ENCODE peak calls at places on chromosomes 1 and 21, in six cellular contexts. S is mesenchymal stem cell, X is body of pancreas, V is neural progenitor cell, G is endothelial cell of umbilical vein, C is prostate gland. M is an unnamed sample.

GRCh38 chr1:6419397-6419802 is 319 bp downstream of the HES2 start:
- DNase-seq in G (no peak), S (no peak), X (no peak), V (peak; percentile 78), C (no peak), M (no peak)

GRCh38 chr1:6956488-6957159 is 171.4 kb downstream of the CAMTA1 start:
- DNase-seq in C (no peak), S (no peak), V (peak; percentile 49), G (no peak), X (no peak), M (peak; percentile 19)

GRCh38 chr1:26126321-26127084 is 14.9 kb downstream of the PDIK1L start:
- DNase-seq in C (peak; percentile 44), G (no peak), X (peak; percentile 49), V (no peak), S (peak; percentile 44), M (peak; percentile 92)

GRCh38 chr1:236103059-236103458 is 38.2 kb upstream of the NID1 start:
- DNase-seq in C (no peak), V (no peak), S (no peak), X (no peak), G (no peak), M (no peak)

GRCh38 chr1:224901087-224901486 is 28.4 kb upstream of the DNAH14 start:
- DNase-seq in C (no peak), X (no peak), S (no peak), G (no peak), V (no peak), M (no peak)

GRCh38 chr1:83796409-83796808 is 202.5 kb downstream of the TTLL7 start:
- DNase-seq in V (no peak), S (no peak), C (no peak), X (no peak), G (no peak), M (no peak)

GRCh38 chr1:169047074-169047473 is 59.4 kb upstream of the ATP1B1 start:
- DNase-seq in X (no peak), S (no peak), G (no peak), C (no peak), V (no peak), M (no peak)

GRCh38 chr1:160346953-160347352 is 3.8 kb downstream of the NCSTN start:
- DNase-seq in G (no peak), S (no peak), V (no peak), X (no peak), C (no peak), M (no peak)

GRCh38 chr21:35796834-35797233 is 263.5 kb downstream of the SETD4 start:
- DNase-seq in S (no peak), G (peak; percentile 24), V (no peak), X (no peak), C (no peak), M (peak; percentile 64)

GRCh38 chr21:30921129-30921528 is 39.7 kb upstream of the KRTAP11-1 start:
- DNase-seq in C (no peak), G (no peak), X (no peak), V (no peak), S (no peak), M (no peak)

GRCh38 chr1:16141573-16142336 is 14.1 kb downstream of the EPHA2 start:
- DNase-seq in V (peak; percentile 28), G (peak; percentile 74), C (peak; percentile 57), X (no peak), S (no peak), M (no peak)

GRCh38 chr1:162856260-162856659 is 4.7 kb downstream of the CCDC190 start:
- DNase-seq in V (no peak), S (peak; percentile 50), X (no peak), G (peak; percentile 91), C (no peak), M (peak; percentile 99)

GRCh38 chr1:31297273-31298247 is 728 bp downstream of the ZCCHC17 start:
- DNase-seq in C (no peak), X (peak; percentile 5), V (peak; percentile 29), S (peak; percentile 71), G (peak; percentile 61), M (peak; percentile 16)

GRCh38 chr1:154624756-154625643 is 17.0 kb upstream of the ADAR start:
- DNase-seq in G (no peak), X (no peak), C (no peak), V (no peak), S (peak; percentile 92), M (no peak)

GRCh38 chr21:36783612-36784383 is 84.9 kb downstream of the SIM2 start:
- DNase-seq in X (no peak), C (no peak), G (peak; percentile 16), V (no peak), S (peak; percentile 18), M (peak; percentile 96)

GRCh38 chr1:119329521-119329920 is 39.1 kb upstream of the HAO2 start:
- DNase-seq in C (no peak), V (no peak), G (no peak), X (no peak), S (no peak), M (no peak)

GRCh38 chr1:231260351-231260750 is 19.3 kb downstream of the GNPAT start:
- DNase-seq in G (peak; percentile 15), V (no peak), X (no peak), C (no peak), S (no peak), M (no peak)

GRCh38 chr1:183105449-183105848 is 80.6 kb upstream of the LAMC2 start:
- DNase-seq in G (no peak), X (no peak), S (peak; percentile 87), C (no peak), V (no peak), M (no peak)

GRCh38 chr1:34929853-34930701 is 627 bp upstream of the DLGAP3 start:
- DNase-seq in G (no peak), C (no peak), V (peak; percentile 79), X (peak; percentile 13), S (no peak), M (no peak)

GRCh38 chr1:24112381-24113169 is 640 bp upstream of the MYOM3 start:
- DNase-seq in G (peak; percentile 63), C (peak; percentile 66), V (peak; percentile 74), X (peak; percentile 83), S (peak; percentile 59), M (peak; percentile 74)

GRCh38 chr1:50720457-50721053 is 239.5 kb downstream of the FAF1 start:
- DNase-seq in G (no peak), V (no peak), X (no peak), S (no peak), C (no peak), M (no peak)

GRCh38 chr21:41899431-41900202 is 20.5 kb upstream of the PRDM15 start:
- DNase-seq in V (no peak), S (no peak), C (no peak), G (no peak), X (no peak), M (no peak)

GRCh38 chr1:199113265-199113869 is 474.5 kb downstream of the PTPRC start:
- DNase-seq in G (peak; percentile 85), S (peak; percentile 65), C (no peak), X (peak; percentile 63), V (peak; percentile 45), M (peak; percentile 73)

GRCh38 chr1:154993572-154994268 is at the start of gene LENEP:
- DNase-seq in S (no peak), V (no peak), G (no peak), C (no peak), X (no peak), M (no peak)

GRCh38 chr1:203506821-203507220 is 12.9 kb downstream of the OPTC start:
- DNase-seq in G (no peak), X (no peak), C (no peak), V (no peak), S (no peak), M (no peak)

GRCh38 chr1:111511362-111511761 is 7.9 kb upstream of the ADORA3 start:
- DNase-seq in X (no peak), S (no peak), V (no peak), C (no peak), G (no peak), M (no peak)
- H3K4me1 ChIP-seq in X (peaks cover 32% of the 10 kb centered on the region), S (peaks cover 10% of the 10 kb centered on the region), V (peaks cover 5% of the 10 kb centered on the region), C (peaks cover 9% of the 10 kb centered on the region), G (peaks cover 35% of the 10 kb centered on the region), M (peaks cover 12% of the 10 kb centered on the region)

DNA sequence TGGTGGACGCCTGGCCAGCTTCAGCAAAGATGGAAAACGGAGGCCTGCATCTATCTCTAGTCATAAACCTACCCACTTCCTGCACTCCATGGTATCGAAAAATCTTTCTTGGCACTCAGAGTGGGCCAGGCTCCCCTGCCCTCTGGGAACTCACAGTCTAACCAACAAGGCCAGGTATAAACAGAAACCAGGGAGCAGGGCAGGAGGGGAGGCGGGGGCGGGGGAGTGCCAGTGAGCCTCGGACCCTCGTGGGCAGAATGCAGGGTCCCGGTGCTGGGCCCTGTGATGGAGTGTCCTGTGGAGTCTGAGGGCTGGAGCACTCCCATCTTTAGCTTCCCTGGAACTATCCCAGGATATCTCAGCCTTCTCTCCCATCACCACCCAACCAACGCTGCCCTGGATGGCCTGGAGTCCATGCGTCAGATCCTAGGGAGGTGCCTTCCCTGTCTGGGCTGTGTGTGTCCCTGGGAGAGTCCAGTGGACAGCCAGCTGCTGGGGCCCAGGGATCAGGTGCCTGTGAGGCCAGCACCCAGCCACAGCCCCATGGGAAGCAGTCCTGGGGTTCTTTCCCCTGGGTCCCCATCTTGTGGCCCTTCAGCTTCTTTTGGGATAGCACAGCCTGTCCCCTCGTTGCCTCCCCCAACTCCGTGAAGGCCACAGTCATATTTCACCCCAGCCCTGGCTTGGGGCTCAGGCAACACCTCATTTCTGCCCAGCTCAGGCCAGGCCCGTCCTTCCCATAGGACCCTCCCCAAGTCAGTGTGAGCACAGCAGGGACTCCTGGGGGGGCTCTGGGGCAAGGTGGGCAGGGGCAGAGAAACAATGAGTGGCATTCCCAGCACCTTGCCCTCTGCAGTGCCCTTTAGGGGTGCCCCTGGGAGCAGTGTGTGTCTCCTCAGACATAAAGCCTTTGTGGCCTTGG is 1.1 kb upstream of the EPS8L3 start:
- DNase-seq in S (no peak), C (no peak), G (no peak), V (no peak), X (peak; percentile 2), M (no peak)
- H3K4me1 ChIP-seq in S (peaks cover 5% of the 10 kb centered on the region), C (no peaks in the 10 kb centered on the region), G (peaks cover 14% of the 10 kb centered on the region), V (no peaks in the 10 kb centered on the region), X (peaks cover 5% of the 10 kb centered on the region), M (peaks cover 17% of the 10 kb centered on the region)

GRCh38 chr1:226985239-226985838 is 45.2 kb downstream of the COQ8A start:
- DNase-seq in V (no peak), C (no peak), S (no peak), X (no peak), G (no peak), M (no peak)
- H3K4me1 ChIP-seq in V (peaks cover 15% of the 10 kb centered on the region), C (peaks cover 22% of the 10 kb centered on the region), S (peaks cover 8% of the 10 kb centered on the region), X (peaks cover 44% of the 10 kb centered on the region), G (peaks cover 12% of the 10 kb centered on the region), M (peaks cover 12% of the 10 kb centered on the region)

GRCh38 chr1:54356680-54357147 is 49.5 kb downstream of the SSBP3 start:
- DNase-seq in X (no peak), G (no peak), C (no peak), V (no peak), S (no peak), M (no peak)

GRCh38 chr1:54353959-54354358 is 52.2 kb downstream of the SSBP3 start:
- DNase-seq in C (no peak), V (peak; percentile 47), G (no peak), S (no peak), X (no peak), M (no peak)

GRCh38 chr1:54354899-54355298 is 51.3 kb downstream of the SSBP3 start:
- DNase-seq in C (no peak), S (no peak), X (no peak), G (peak; percentile 50), V (peak; percentile 70), M (no peak)

GRCh38 chr1:54357967-54358366 is 48.2 kb downstream of the SSBP3 start:
- DNase-seq in V (no peak), X (peak; percentile 24), S (no peak), C (no peak), G (no peak), M (no peak)

GRCh38 chr1:54355931-54356679 is 50.1 kb downstream of the SSBP3 start:
- DNase-seq in C (no peak), X (peak; percentile 59), V (peak; percentile 66), S (no peak), G (no peak), M (no peak)
- H3K4me1 ChIP-seq in C (peaks cover 19% of the 10 kb centered on the region), X (peaks cover 47% of the 10 kb centered on the region), V (peaks cover 51% of the 10 kb centered on the region), S (peaks cover 4% of the 10 kb centered on the region), G (peaks cover 10% of the 10 kb centered on the region), M (no peaks in the 10 kb centered on the region)

GRCh38 chr21:45322960-45323461 is 35.3 kb upstream of the POFUT2 start:
- DNase-seq in S (no peak), C (no peak), X (peak; percentile 71), V (peak; percentile 15), G (no peak), M (no peak)
- H3K4me1 ChIP-seq in S (peaks cover 75% of the 10 kb centered on the region), C (no peaks in the 10 kb centered on the region), X (peaks cover 84% of the 10 kb centered on the region), V (peaks cover 14% of the 10 kb centered on the region), G (peaks cover 27% of the 10 kb centered on the region), M (peaks cover 11% of the 10 kb centered on the region)

M was measured in PC-3.